ENCODE peak calls at places on chromosomes 13 and 19, in nine cellular contexts. V is H54; Y is ELR; Z is AG09319; Q is GF-D8; R is LoVo; H is BJ; I is mesothelial cell of epicardium; W is stimulated activated CD8-positive, alpha-beta memory T cell treated with anti-CD3 and anti-CD28 coated beads, Interleukin-4, amount 100 ng/mL, for 1 hour. B is an unnamed sample.
A peak's percentile ranks its signal among the peaks of the same experiment; 100 is the strongest.

GRCh38 chr13:43979492-43979891 is 99.8 kb downstream of the LACC1 start:
- DNase-seq in V (no peak), Y (no peak), Z (no peak), Q (no peak), R (no peak), H (no peak), I (no peak), W (no peak), B (no peak)

GRCh38 chr19:29873024-29873800 is 61.4 kb downstream of the CCNE1 start:
- DNase-seq in V (peak; percentile 80), Y (peak; percentile 42), Z (no peak), Q (no peak), R (peak; percentile 52), H (no peak), I (peak; percentile 81), W (peak; percentile 49), B (peak; percentile 82)

GRCh38 chr19:46202872-46203860 is 26.4 kb upstream of the IGFL1 start:
- DNase-seq in V (no peak), Y (no peak), Z (no peak), Q (no peak), R (peak; percentile 70), H (no peak), I (no peak), W (no peak), B (no peak)

GRCh38 chr13:59691501-59692066 is 472.1 kb downstream of the DIAPH3 start:
- DNase-seq in V (no peak), Y (peak; percentile 13), Z (peak; percentile 18), Q (no peak), R (no peak), H (no peak), I (no peak), W (no peak), B (no peak)

GRCh38 chr13:39600766-39601165 is 2.2 kb downstream of the LHFPL6 start:
- DNase-seq in V (no peak), Y (peak; percentile 24), Z (no peak), Q (no peak), R (no peak), H (no peak), I (no peak), W (no peak), B (peak; percentile 19)

GRCh38 chr19:47124937-47125668 is 5.5 kb upstream of the SAE1 start:
- DNase-seq in V (no peak), Y (peak; percentile 85), Z (no peak), Q (peak; percentile 14), R (peak; percentile 81), H (no peak), I (no peak), W (no peak), B (peak; percentile 62)

GRCh38 chr19:7832781-7833180 is 2.8 kb downstream of the EVI5L start:
- DNase-seq in V (no peak), Y (peak; percentile 27), Z (no peak), Q (no peak), R (no peak), H (no peak), I (no peak), W (no peak), B (peak; percentile 55)

GRCh38 chr19:6723738-6724137 is 3.3 kb upstream of the C3 start:
- DNase-seq in V (no peak), Y (no peak), Z (no peak), Q (peak; percentile 36), R (no peak), H (no peak), I (no peak), W (no peak), B (no peak)

GRCh38 chr19:23762884-23763711 is 4.4 kb upstream of the ZNF681 start:
- DNase-seq in V (no peak), Y (peak; percentile 68), Z (no peak), Q (peak; percentile 45), R (no peak), H (no peak), I (peak; percentile 93), W (peak; percentile 69), B (peak; percentile 80)

GRCh38 chr19:15631817-15632216 is 8.9 kb upstream of the CYP4F3 start:
- DNase-seq in V (no peak), Y (peak; percentile 48), Z (no peak), Q (no peak), R (peak; percentile 34), H (no peak), I (no peak), W (no peak), B (peak; percentile 41)

GRCh38 chr19:39479916-39480315 is 722 bp upstream of the TIMM50 start:
- DNase-seq in V (no peak), Y (no peak), Z (no peak), Q (no peak), R (no peak), H (no peak), I (no peak), W (no peak), B (no peak)

GRCh38 chr19:9981406-9982260 is 28.7 kb downstream of the COL5A3 start:
- DNase-seq in V (no peak), Y (no peak), Z (no peak), Q (no peak), R (no peak), H (no peak), I (no peak), W (no peak), B (no peak)

GRCh38 chr19:39659791-39660190 is 4.1 kb downstream of the LGALS16 start:
- DNase-seq in V (no peak), Y (no peak), Z (no peak), Q (no peak), R (no peak), H (no peak), I (no peak), W (no peak), B (no peak)

GRCh38 chr13:54312885-54313284 is 1284.3 kb downstream of the OLFM4 start:
- DNase-seq in V (no peak), Y (no peak), Z (no peak), Q (no peak), R (no peak), H (no peak), I (no peak), W (no peak), B (no peak)

GRCh38 chr19:35055715-35056179 is 14.2 kb downstream of the HPN start:
- DNase-seq in V (no peak), Y (peak; percentile 8), Z (no peak), Q (no peak), R (no peak), H (no peak), I (no peak), W (no peak), B (no peak)

GRCh38 chr13:110138700-110139036 is 168.3 kb downstream of the COL4A1 start:
- DNase-seq in V (no peak), Y (no peak), Z (no peak), Q (no peak), R (no peak), H (no peak), I (no peak), W (no peak), B (no peak)

GRCh38 chr19:33388231-33388816 is 14.8 kb downstream of the CEBPG start:
- DNase-seq in V (no peak), Y (no peak), Z (no peak), Q (no peak), R (no peak), H (no peak), I (no peak), W (no peak), B (peak; percentile 48)

GRCh38 chr13:107734891-107735620 is 480.3 kb downstream of the LIG4 start:
- DNase-seq in V (no peak), Y (no peak), Z (no peak), Q (no peak), R (no peak), H (no peak), I (no peak), W (no peak), B (no peak)

GRCh38 chr13:29707876-29708543 is 112.5 kb upstream of the SLC7A1 start:
- DNase-seq in V (peak; percentile 42), Y (peak; percentile 80), Z (peak; percentile 15), Q (peak; percentile 8), R (no peak), H (no peak), I (no peak), W (peak; percentile 6), B (peak; percentile 84)

GRCh38 chr19:16355293-16356043 is 30.8 kb downstream of the KLF2 start:
- DNase-seq in V (peak; percentile 55), Y (no peak), Z (no peak), Q (no peak), R (no peak), H (no peak), I (no peak), W (no peak), B (no peak)

GRCh38 chr19:33329060-33329459 is 26.7 kb upstream of the CEBPA start:
- DNase-seq in V (no peak), Y (no peak), Z (no peak), Q (no peak), R (no peak), H (no peak), I (no peak), W (no peak), B (no peak)

GRCh38 chr13:48457578-48458242 is 44.8 kb upstream of the LPAR6 start:
- DNase-seq in V (no peak), Y (no peak), Z (no peak), Q (no peak), R (no peak), H (no peak), I (no peak), W (no peak), B (no peak)

GRCh38 chr13:83780201-83780600 is 102.1 kb downstream of the SLITRK1 start:
- DNase-seq in V (no peak), Y (peak; percentile 47), Z (no peak), Q (no peak), R (no peak), H (no peak), I (no peak), W (no peak), B (no peak)

GRCh38 chr19:19508217-19508616 is 7.1 kb downstream of the TSSK6 start:
- DNase-seq in V (no peak), Y (no peak), Z (no peak), Q (no peak), R (no peak), H (no peak), I (no peak), W (no peak), B (no peak)

GRCh38 chr19:29626386-29626785 is 20.3 kb downstream of the POP4 start:
- DNase-seq in V (no peak), Y (no peak), Z (no peak), Q (no peak), R (no peak), H (no peak), I (no peak), W (no peak), B (no peak)

GRCh38 chr13:24168392-24168750 is 7.9 kb downstream of the SPATA13 start:
- DNase-seq in V (no peak), Y (no peak), Z (no peak), Q (no peak), R (no peak), H (no peak), I (no peak), W (no peak), B (peak; percentile 49)

GRCh38 chr13:75226755-75227435 is 255.1 kb downstream of the TBC1D4 start:
- DNase-seq in V (peak; percentile 44), Y (peak; percentile 86), Z (peak; percentile 66), Q (peak; percentile 50), R (peak; percentile 39), H (peak; percentile 82), I (no peak), W (no peak), B (peak; percentile 77)

GRCh38 chr13:46347277-46347676 is 39.8 kb downstream of the RUBCNL start:
- DNase-seq in V (no peak), Y (no peak), Z (no peak), Q (no peak), R (no peak), H (no peak), I (no peak), W (no peak), B (no peak)

GRCh38 chr19:3760871-3761361 is 576 bp downstream of the APBA3 start:
- DNase-seq in V (no peak), Y (peak; percentile 32), Z (no peak), Q (no peak), R (no peak), H (no peak), I (no peak), W (no peak), B (no peak)

GRCh38 chr19:10412257-10412977 is 7.9 kb upstream of the PDE4A start:
- DNase-seq in V (no peak), Y (no peak), Z (no peak), Q (no peak), R (no peak), H (no peak), I (no peak), W (no peak), B (no peak)

GRCh38 chr19:1445185-1445931 is 4.6 kb upstream of the APC2 start:
- DNase-seq in V (peak; percentile 95), Y (peak; percentile 69), Z (no peak), Q (no peak), R (peak; percentile 74), H (no peak), I (peak; percentile 84), W (peak; percentile 51), B (peak; percentile 96)

B was measured in AG20443.